ENCODE peak calls at places on chromosome 11, in five cellular contexts. B, D, T, V and Y are unnamed samples.

GRCh38 chr11:61297741-61298140 is 2.6 kb upstream of the VWCE start:
- DNase-seq in B (peak), D (no peak), T (no peak), V (no peak), Y (no peak)

GRCh38 chr11:44887598-44887997 is 63.1 kb downstream of the TP53I11 start:
- DNase-seq in B (no peak), D (no peak), T (no peak), V (no peak), Y (no peak)

GRCh38 chr11:61742391-61742790 is 10.0 kb upstream of the MYRF start:
- DNase-seq in B (no peak), D (no peak), T (no peak), V (no peak), Y (no peak)

GRCh38 chr11:73047773-73048371 is 94.2 kb downstream of the FCHSD2 start:
- DNase-seq in B (no peak), D (no peak), T (no peak), V (peak), Y (no peak)

GRCh38 chr11:43116071-43116470 is 195.7 kb upstream of the API5 start:
- DNase-seq in B (no peak), D (no peak), T (no peak), V (no peak), Y (no peak)

GRCh38 chr11:80960331-80961095 is 1519.7 kb upstream of the TENM4 start:
- DNase-seq in B (no peak), D (no peak), T (no peak), V (no peak), Y (no peak)

GRCh38 chr11:106950067-106950491 is 68.2 kb downstream of the GUCY1A2 start:
- DNase-seq in B (no peak), D (no peak), T (no peak), V (no peak), Y (no peak)

GRCh38 chr11:34899633-34900016 is 16.6 kb downstream of the APIP start:
- DNase-seq in B (no peak), D (no peak), T (no peak), V (no peak), Y (no peak)

GRCh38 chr11:128448487-128448886 is 138.9 kb downstream of the ETS1 start:
- DNase-seq in B (peak), D (no peak), T (no peak), V (no peak), Y (peak)

GRCh38 chr11:128450882-128451647 is 136.3 kb downstream of the ETS1 start:
- DNase-seq in B (no peak), D (no peak), T (no peak), V (no peak), Y (no peak)

GRCh38 chr11:128448981-128449713 is 138.2 kb downstream of the ETS1 start:
- DNase-seq in B (no peak), D (no peak), T (no peak), V (no peak), Y (no peak)

GRCh38 chr11:128453444-128454336 is 133.7 kb downstream of the ETS1 start:
- DNase-seq in B (no peak), D (no peak), T (no peak), V (no peak), Y (no peak)

GRCh38 chr11:128451651-128452470 is 135.5 kb downstream of the ETS1 start:
- DNase-seq in B (peak), D (no peak), T (no peak), V (no peak), Y (no peak)
- TF ChIP-seq MAX in B (peak), D (no peak), T (no peak), V (no peak), Y (no peak)

DNA sequence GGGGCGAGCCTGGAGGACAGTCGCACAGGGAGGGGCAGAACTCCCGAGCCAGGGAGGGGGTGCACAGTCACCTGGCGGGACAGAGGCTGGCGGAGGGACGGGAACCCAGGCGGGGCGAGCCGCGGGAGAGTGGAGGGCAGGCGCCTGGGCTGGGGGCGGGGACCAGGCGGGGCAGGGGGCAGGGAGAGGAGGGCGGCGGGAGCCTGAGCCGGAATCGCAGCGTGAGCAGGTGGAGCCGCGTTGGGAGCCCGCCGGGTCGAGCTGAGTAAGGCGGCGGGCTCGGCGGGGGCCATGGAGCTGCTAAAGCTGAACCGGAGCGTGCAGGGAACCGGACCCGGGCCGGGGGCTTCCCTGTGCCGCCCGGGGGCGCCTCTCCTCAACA is at the start of gene CCKBR:
- DNase-seq in B (no peak), D (no peak), T (peak), V (no peak), Y (no peak)
- TF ChIP-seq ZNF274 in B (no peak), D (no peak), T (no peak), V (no peak), Y (no peak)

GRCh38 chr11:27085115-27085514 is 44.5 kb downstream of the BBOX1 start:
- DNase-seq in B (no peak), D (no peak), T (no peak), V (no peak), Y (no peak)

GRCh38 chr11:27085605-27086004 is 45.0 kb downstream of the BBOX1 start:
- DNase-seq in B (no peak), D (no peak), T (no peak), V (no peak), Y (no peak)

GRCh38 chr11:27089746-27090145 is 49.1 kb downstream of the BBOX1 start:
- DNase-seq in B (no peak), D (no peak), T (no peak), V (no peak), Y (no peak)

GRCh38 chr11:27087425-27087824 is 46.8 kb downstream of the BBOX1 start:
- DNase-seq in B (no peak), D (no peak), T (no peak), V (no peak), Y (no peak)

DNA sequence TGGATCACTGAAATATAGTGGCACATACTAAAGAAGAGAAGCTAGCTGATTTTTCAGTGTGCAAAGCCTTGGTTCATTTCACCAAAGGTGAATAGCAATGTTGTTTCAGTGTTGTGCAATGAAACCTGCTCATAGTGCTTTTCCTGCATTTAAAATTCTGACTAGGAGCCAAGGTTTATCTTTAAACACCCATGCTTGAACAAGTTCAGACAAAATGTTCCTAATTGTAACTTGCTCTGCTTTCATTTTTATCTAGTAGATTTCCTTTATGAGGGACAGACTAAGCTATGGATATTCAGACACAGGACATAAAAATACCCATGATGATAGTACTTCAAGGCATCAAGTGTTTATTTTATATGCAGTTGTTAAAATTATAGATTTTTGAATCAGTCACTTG is 47.7 kb downstream of the BBOX1 start:
- DNase-seq in B (no peak), D (no peak), T (no peak), V (no peak), Y (no peak)
- TF ChIP-seq YY1 in B (no peak), D (no peak), T (no peak), V (no peak), Y (no peak)

GRCh38 chr11:69327741-69328191 is 33.8 kb downstream of the MYEOV start:
- DNase-seq in B (no peak), D (no peak), T (no peak), V (no peak), Y (no peak)

GRCh38 chr11:69325446-69325845 is 31.5 kb downstream of the MYEOV start:
- DNase-seq in B (no peak), D (no peak), T (no peak), V (no peak), Y (no peak)

GRCh38 chr11:69330330-69330729 is 36.4 kb downstream of the MYEOV start:
- DNase-seq in B (no peak), D (no peak), T (no peak), V (no peak), Y (no peak)

GRCh38 chr11:69326622-69327219 is 32.8 kb downstream of the MYEOV start:
- DNase-seq in B (no peak), D (no peak), T (peak), V (no peak), Y (no peak)

DNA sequence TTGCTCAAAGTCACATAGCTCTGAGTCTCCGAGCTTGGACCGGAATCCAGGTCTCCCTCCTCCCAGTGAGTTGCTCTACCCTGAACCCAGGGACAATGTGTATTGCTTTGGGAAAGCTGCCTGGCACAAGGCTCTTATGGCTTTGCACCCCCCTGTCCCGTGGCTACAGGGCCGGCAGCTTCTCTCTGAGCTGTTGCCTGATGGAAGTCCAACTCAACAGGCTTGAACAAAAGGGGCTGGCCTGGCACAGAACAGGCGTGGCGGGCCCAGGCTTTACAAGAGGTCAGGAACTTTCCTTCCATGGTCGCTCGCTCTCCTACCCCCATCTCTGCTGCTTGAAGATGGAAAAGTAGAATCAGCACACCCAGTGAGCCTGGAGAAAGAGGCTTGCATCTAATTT is 34.3 kb downstream of the MYEOV start:
- DNase-seq in B (no peak), D (no peak), T (peak), V (no peak), Y (no peak)
- TF ChIP-seq MAX in B (no peak), D (no peak), T (no peak), V (no peak), Y (no peak)

GRCh38 chr11:19176629-19177186 is 25.1 kb downstream of the CSRP3 start:
- DNase-seq in B (no peak), D (no peak), T (no peak), V (no peak), Y (no peak)

GRCh38 chr11:19173004-19173689 is 28.6 kb downstream of the CSRP3 start:
- DNase-seq in B (no peak), D (peak), T (no peak), V (no peak), Y (no peak)

GRCh38 chr11:19173964-19174638 is 27.7 kb downstream of the CSRP3 start:
- DNase-seq in B (no peak), D (no peak), T (no peak), V (no peak), Y (no peak)
- TF ChIP-seq ZNF274 in B (no peak), D (no peak), T (no peak), V (no peak), Y (no peak)

GRCh38 chr11:6241316-6241715 is 2.4 kb downstream of the CNGA4 start:
- DNase-seq in B (no peak), D (no peak), T (no peak), V (no peak), Y (no peak)

GRCh38 chr11:6240139-6240538 is 1.2 kb downstream of the CNGA4 start:
- DNase-seq in B (no peak), D (no peak), T (no peak), V (no peak), Y (no peak)

GRCh38 chr11:6238902-6239301 is at the start of gene CNGA4:
- DNase-seq in B (no peak), D (no peak), T (no peak), V (no peak), Y (no peak)

GRCh38 chr11:6237903-6238302 is 986 bp upstream of the CNGA4 start:
- DNase-seq in B (no peak), D (no peak), T (no peak), V (no peak), Y (no peak)

GRCh38 chr11:6240691-6241285 is 1.9 kb downstream of the CNGA4 start:
- DNase-seq in B (no peak), D (no peak), T (no peak), V (no peak), Y (no peak)
- TF ChIP-seq YY1 in B (no peak), D (no peak), T (no peak), V (no peak), Y (no peak)

GRCh38 chr11:69319255-69320106 is 25.5 kb downstream of the MYEOV start:
- DNase-seq in B (no peak), D (no peak), T (no peak), V (no peak), Y (no peak)

GRCh38 chr11:69318093-69318420 is 24.1 kb downstream of the MYEOV start:
- DNase-seq in B (no peak), D (no peak), T (no peak), V (no peak), Y (no peak)

GRCh38 chr11:69314555-69314954 is 20.6 kb downstream of the MYEOV start:
- DNase-seq in B (no peak), D (no peak), T (no peak), V (no peak), Y (no peak)

GRCh38 chr11:69317401-69318092 is 23.6 kb downstream of the MYEOV start:
- DNase-seq in B (no peak), D (no peak), T (no peak), V (no peak), Y (no peak)

GRCh38 chr11:69316941-69317340 is 23.0 kb downstream of the MYEOV start:
- DNase-seq in B (no peak), D (no peak), T (no peak), V (no peak), Y (no peak)
- TF ChIP-seq MAX in B (no peak), D (no peak), T (no peak), V (no peak), Y (no peak)

DNA sequence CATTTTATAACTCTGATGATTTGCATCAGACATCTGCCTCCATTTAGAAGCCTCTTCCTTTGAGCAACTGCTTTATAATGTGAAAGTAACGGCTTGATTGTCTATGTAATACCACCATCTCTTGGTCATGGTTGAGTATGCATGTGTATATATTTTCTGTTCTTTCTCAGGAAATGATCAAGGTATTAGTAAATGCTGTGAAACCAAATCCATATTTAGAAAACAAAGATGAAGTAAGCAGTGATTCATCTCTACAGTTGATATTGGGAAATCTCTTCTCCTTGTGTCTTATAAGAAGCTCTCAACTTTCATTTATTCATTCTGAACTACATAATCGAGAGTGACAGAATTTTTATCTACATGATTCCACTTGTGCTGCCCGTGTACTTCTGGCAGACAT is 104.6 kb upstream of the ANO3 start:
- DNase-seq in B (peak), D (no peak), T (no peak), V (peak), Y (no peak)
- TF ChIP-seq ZNF274 in B (no peak), D (no peak), T (no peak), V (no peak), Y (no peak)